ENCODE peak calls at places on chromosomes 3 and 15, in ten cellular contexts. E is cerebellar cortex; I is skeletal muscle cell; M is HFFc6; S is CD4-positive, alpha-beta T cell; J is ovary; Y is AML-193; H is caudate nucleus; N is naive thymus-derived CD8-positive, alpha-beta T cell; Z is neuronal stem cell. C is an unnamed sample.

GRCh38 chr3:17473761-17474160 is 268.7 kb downstream of the TBC1D5 start:
- DNase-seq in E (no peak), I (no peak), M (no peak), S (no peak), J (no peak), Y (no peak), H (no peak), N (no peak), Z (no peak), C (no peak)

GRCh38 chr3:102123590-102124190 is 274.4 kb downstream of the NFKBIZ start:
- DNase-seq in E (no peak), I (no peak), M (no peak), S (no peak), J (no peak), Y (no peak), H (no peak), N (no peak), Z (no peak), C (no peak)

GRCh38 chr3:45597581-45597980 is 3.0 kb downstream of the LIMD1 start:
- DNase-seq in E (no peak), I (no peak), M (no peak), S (no peak), J (no peak), Y (no peak), H (no peak), N (no peak), Z (no peak), C (no peak)

GRCh38 chr3:57659810-57660439 is 33.0 kb downstream of the DENND6A start:
- DNase-seq in E (no peak), I (no peak), M (no peak), S (no peak), J (no peak), Y (no peak), H (no peak), N (no peak), Z (no peak), C (no peak)

GRCh38 chr15:93088981-93089854 is at the start of gene RGMA:
- DNase-seq in E (no peak), I (no peak), M (no peak), S (no peak), J (peak; percentile 54), Y (no peak), H (no peak), N (no peak), Z (peak; percentile 63), C (no peak)

GRCh38 chr15:82944840-82945239 is 7.7 kb downstream of the HOMER2 start:
- DNase-seq in E (no peak), I (no peak), M (no peak), S (no peak), J (no peak), Y (no peak), H (no peak), N (no peak), Z (no peak), C (no peak)

GRCh38 chr3:108227131-108227530 is 4.9 kb upstream of the IFT57 start:
- DNase-seq in E (no peak), I (no peak), M (no peak), S (no peak), J (no peak), Y (peak; percentile 67), H (no peak), N (no peak), Z (no peak), C (no peak)

GRCh38 chr3:79032686-79033318 is 735.0 kb downstream of the ROBO1 start:
- DNase-seq in E (peak; percentile 75), I (no peak), M (peak; percentile 48), S (no peak), J (no peak), Y (peak; percentile 65), H (no peak), N (peak; percentile 10), Z (peak; percentile 54), C (no peak)

GRCh38 chr3:24302382-24302781 is 192.3 kb downstream of the THRB start:
- DNase-seq in E (no peak), I (no peak), M (no peak), S (no peak), J (no peak), Y (no peak), H (no peak), N (no peak), Z (no peak), C (no peak)

GRCh38 chr3:33105341-33105943 is 8.4 kb upstream of the CRTAP start:
- DNase-seq in E (no peak), I (no peak), M (no peak), S (no peak), J (no peak), Y (peak; percentile 41), H (no peak), N (no peak), Z (no peak), C (no peak)

GRCh38 chr15:59282515-59283337 is 76.1 kb downstream of the LDHAL6B start:
- DNase-seq in E (no peak), I (no peak), M (no peak), S (no peak), J (no peak), Y (no peak), H (no peak), N (no peak), Z (no peak), C (no peak)

GRCh38 chr3:15903164-15903563 is 105.4 kb upstream of the ANKRD28 start:
- DNase-seq in E (peak; percentile 97), I (peak; percentile 67), M (peak; percentile 42), S (no peak), J (peak; percentile 67), Y (no peak), H (no peak), N (no peak), Z (no peak), C (no peak)

C was measured in putamen.